ENCODE peak calls at places on chromosomes 11 and 22, in nine cellular contexts. U is tibial artery; O is stomach; G is neural progenitor cell; T is endothelial cell of umbilical vein; K is endodermal cell; R is naive thymus-derived CD4-positive, alpha-beta T cell; S is heart right ventricle; L is Caco-2. M is an unnamed sample.

GRCh38 chr11:133636686-133637085 is 104.4 kb upstream of the OPCML start:
- DNase-seq in U (no peak), O (no peak), G (no peak), T (no peak), K (peak; percentile 59), R (no peak), S (no peak), L (no peak), M (no peak)

GRCh38 chr22:39967103-39967829 is 7.1 kb downstream of the TMA7B start:
- DNase-seq in U (no peak), O (no peak), G (no peak), T (peak; percentile 40), K (no peak), R (no peak), S (no peak), L (peak; percentile 48), M (no peak)

GRCh38 chr11:19394525-19395016 is 153.8 kb upstream of the E2F8 start:
- DNase-seq in U (no peak), O (no peak), G (no peak), T (no peak), K (no peak), R (no peak), S (no peak), L (no peak), M (no peak)

GRCh38 chr11:1310772-1311468 is 1.5 kb upstream of the TOLLIP start:
- DNase-seq in U (no peak), O (no peak), G (no peak), T (no peak), K (peak; percentile 24), R (peak; percentile 39), S (no peak), L (peak; percentile 78), M (no peak)

GRCh38 chr22:29037340-29037932 is 24.2 kb downstream of the C22orf31 start:
- DNase-seq in U (no peak), O (no peak), G (no peak), T (no peak), K (no peak), R (no peak), S (no peak), L (no peak), M (no peak)

GRCh38 chr11:69982675-69983570 is 95.2 kb upstream of the ANO1 start:
- DNase-seq in U (no peak), O (no peak), G (no peak), T (no peak), K (peak; percentile 57), R (no peak), S (no peak), L (no peak), M (no peak)

GRCh38 chr11:115959098-115959497 is 454.9 kb upstream of the CADM1 start:
- DNase-seq in U (no peak), O (no peak), G (no peak), T (no peak), K (no peak), R (no peak), S (no peak), L (no peak), M (no peak)

GRCh38 chr11:57644748-57645715 is 4.7 kb downstream of the YPEL4 start:
- DNase-seq in U (peak; percentile 87), O (peak; percentile 85), G (peak; percentile 92), T (peak; percentile 68), K (peak; percentile 96), R (peak; percentile 91), S (peak; percentile 86), L (peak; percentile 91), M (peak; percentile 83)

GRCh38 chr22:19663286-19663815 is 51.0 kb upstream of the SEPTIN5 start:
- DNase-seq in U (peak; percentile 74), O (peak; percentile 80), G (no peak), T (peak; percentile 94), K (no peak), R (no peak), S (peak; percentile 69), L (no peak), M (peak; percentile 77)

GRCh38 chr11:117932987-117933386 is 3.8 kb upstream of the TMPRSS13 start:
- DNase-seq in U (no peak), O (no peak), G (no peak), T (no peak), K (peak; percentile 45), R (no peak), S (no peak), L (no peak), M (no peak)

GRCh38 chr11:69842746-69843528 is 23.7 kb upstream of the FGF3 start:
- DNase-seq in U (peak; percentile 32), O (no peak), G (no peak), T (no peak), K (peak; percentile 73), R (no peak), S (no peak), L (no peak), M (no peak)

DNA sequence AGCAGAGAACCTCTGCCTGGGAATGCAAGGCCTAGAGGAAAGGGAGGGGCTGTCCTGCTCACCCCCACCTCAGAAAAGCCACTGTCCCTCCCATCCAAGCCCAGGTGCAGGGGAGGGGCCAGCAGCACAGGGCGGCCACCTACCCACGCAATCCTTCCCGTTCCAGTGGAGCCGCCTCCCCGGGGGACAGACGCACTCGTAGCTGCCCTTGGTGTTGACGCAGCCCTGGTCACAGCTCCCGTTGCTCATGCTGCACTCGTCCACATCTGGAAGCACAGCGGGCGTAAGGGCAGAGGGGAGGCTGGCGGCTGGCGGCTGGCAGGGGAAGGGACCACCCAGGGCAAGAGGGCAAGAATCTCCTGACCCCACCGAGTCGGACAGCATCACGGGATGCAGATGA is 40.3 kb upstream of the TTLL12 start:
- DNase-seq in U (no peak), O (no peak), G (no peak), T (no peak), K (no peak), R (no peak), S (no peak), L (no peak), M (no peak)
- H3K27me3 ChIP-seq in U (peaks cover 57% of the 10 kb centered on the region), O (no peaks in the 10 kb centered on the region), G (peaks cover 14% of the 10 kb centered on the region), T (no peaks in the 10 kb centered on the region), K (no peaks in the 10 kb centered on the region), R (no peaks in the 10 kb centered on the region), S (no peaks in the 10 kb centered on the region), L (no peaks in the 10 kb centered on the region), M (no peaks in the 10 kb centered on the region)

GRCh38 chr11:120057595-120058581 is 80.0 kb downstream of the TRIM29 start:
- DNase-seq in U (no peak), O (no peak), G (peak; percentile 50), T (no peak), K (peak; percentile 89), R (no peak), S (no peak), L (peak; percentile 34), M (no peak)

GRCh38 chr11:120054753-120055045 is 83.2 kb downstream of the TRIM29 start:
- DNase-seq in U (no peak), O (no peak), G (no peak), T (no peak), K (peak; percentile 24), R (no peak), S (no peak), L (no peak), M (no peak)

GRCh38 chr11:120057028-120057330 is 80.9 kb downstream of the TRIM29 start:
- DNase-seq in U (no peak), O (no peak), G (no peak), T (no peak), K (peak; percentile 63), R (no peak), S (no peak), L (no peak), M (no peak)

GRCh38 chr11:120055646-120056045 is 82.3 kb downstream of the TRIM29 start:
- DNase-seq in U (no peak), O (no peak), G (peak; percentile 62), T (no peak), K (peak; percentile 72), R (no peak), S (no peak), L (no peak), M (no peak)

DNA sequence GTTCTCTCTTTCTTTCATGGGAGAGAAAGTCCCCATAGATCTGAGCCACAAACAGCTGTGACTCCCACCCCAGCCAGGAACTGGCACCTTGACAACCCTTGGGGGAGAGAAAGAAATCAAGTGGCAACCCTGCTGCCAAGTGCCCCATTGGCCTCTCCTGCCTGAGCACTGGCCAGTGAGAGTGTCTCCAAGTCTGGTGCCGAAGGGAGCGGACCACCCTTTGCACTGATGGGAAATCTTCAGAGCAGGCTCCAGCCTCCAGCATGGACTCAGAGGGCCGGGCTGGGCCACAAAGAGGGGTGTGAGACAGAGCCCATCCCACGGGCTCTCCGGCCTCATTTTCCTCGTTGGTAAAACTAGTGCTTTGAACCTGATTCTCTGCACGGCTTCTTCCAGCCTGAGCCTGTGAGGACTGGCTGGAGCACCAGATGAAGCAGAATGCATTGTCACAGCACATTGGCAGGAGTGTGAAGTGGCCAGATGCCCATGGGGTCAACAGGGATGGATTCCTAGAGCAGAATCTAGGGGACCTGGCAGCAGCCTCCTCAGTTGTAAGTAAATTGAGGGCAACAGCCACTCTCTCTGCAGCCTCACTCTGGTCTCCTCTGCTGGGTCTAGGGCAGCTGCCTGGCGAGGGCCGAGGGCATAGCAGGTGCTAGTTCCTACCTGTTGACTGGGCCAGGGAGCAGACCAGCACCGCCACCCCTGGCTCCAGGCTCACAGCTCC is 81.4 kb downstream of the TRIM29 start:
- DNase-seq in U (no peak), O (no peak), G (no peak), T (no peak), K (peak; percentile 45), R (no peak), S (no peak), L (no peak), M (no peak)
- H3K27me3 ChIP-seq in U (peaks cover 8% of the 10 kb centered on the region), O (no peaks in the 10 kb centered on the region), G (no peaks in the 10 kb centered on the region), T (peaks cover 4% of the 10 kb centered on the region), K (no peaks in the 10 kb centered on the region), R (no peaks in the 10 kb centered on the region), S (no peaks in the 10 kb centered on the region), L (no peaks in the 10 kb centered on the region), M (peaks cover 5% of the 10 kb centered on the region)

DNA sequence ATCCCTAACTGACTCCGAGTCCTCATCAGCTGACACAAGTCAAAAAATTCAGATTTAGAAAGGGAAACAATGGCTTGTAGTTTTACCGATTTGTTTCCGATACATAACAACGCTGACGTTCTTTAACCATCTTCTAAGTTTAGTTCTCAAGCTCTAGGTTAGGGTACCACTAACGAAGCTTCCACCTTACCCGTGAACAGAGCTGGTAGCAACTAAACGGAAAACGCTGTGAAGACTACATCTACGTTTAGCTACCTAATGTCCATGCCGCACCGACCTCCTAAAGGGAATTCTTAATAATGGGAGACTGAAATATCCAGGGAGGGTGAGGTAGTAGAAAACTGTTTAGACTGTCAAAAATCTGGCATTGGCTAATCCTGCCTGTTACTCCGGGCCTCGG is 1.0 kb downstream of the NUP98 start:
- DNase-seq in U (no peak), O (no peak), G (no peak), T (peak; percentile 17), K (no peak), R (no peak), S (no peak), L (no peak), M (no peak)
- H3K27me3 ChIP-seq in U (no peaks in the 10 kb centered on the region), O (no peaks in the 10 kb centered on the region), G (no peaks in the 10 kb centered on the region), T (no peaks in the 10 kb centered on the region), K (no peaks in the 10 kb centered on the region), R (no peaks in the 10 kb centered on the region), S (no peaks in the 10 kb centered on the region), L (no peaks in the 10 kb centered on the region), M (no peaks in the 10 kb centered on the region)

DNA sequence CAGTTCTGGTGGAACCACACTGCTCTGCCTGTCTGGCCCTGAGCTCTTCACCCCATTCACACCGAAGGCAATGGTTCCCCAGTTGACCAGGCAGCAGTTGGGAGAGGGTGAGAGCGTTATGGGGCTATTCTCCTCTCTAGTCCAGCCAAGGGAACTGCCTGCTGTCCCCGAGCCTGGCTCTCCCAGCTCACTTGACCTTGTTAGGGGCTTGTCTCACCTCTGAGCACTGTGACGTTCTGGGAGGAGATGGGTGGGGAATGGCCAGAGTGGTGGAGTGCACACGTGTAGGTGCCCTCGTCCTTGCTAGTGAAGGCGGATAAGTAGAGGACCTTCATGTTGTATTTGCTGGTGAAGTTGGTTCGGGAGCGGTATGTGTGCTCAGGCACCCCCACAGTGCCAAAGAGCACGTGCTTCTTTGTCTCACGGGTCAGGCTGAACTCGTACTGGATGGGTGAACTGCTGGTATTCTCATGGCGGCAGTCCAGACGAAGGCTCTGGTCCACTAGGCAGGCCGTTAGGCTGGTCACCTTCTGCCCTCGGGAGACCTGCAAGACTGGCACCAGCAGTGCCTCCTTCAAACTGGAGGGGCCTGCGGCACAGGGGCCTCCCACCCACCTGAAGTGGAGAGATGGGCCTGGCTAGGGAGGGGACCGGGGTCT is 3.0 kb downstream of the THY1 start:
- DNase-seq in U (no peak), O (no peak), G (no peak), T (no peak), K (no peak), R (no peak), S (no peak), L (no peak), M (no peak)
- H3K27me3 ChIP-seq in U (peaks cover 41% of the 10 kb centered on the region), O (no peaks in the 10 kb centered on the region), G (no peaks in the 10 kb centered on the region), T (peaks cover 32% of the 10 kb centered on the region), K (peaks cover 37% of the 10 kb centered on the region), R (no peaks in the 10 kb centered on the region), S (no peaks in the 10 kb centered on the region), L (no peaks in the 10 kb centered on the region), M (peaks cover 8% of the 10 kb centered on the region)

M was measured in heart left ventricle.